ENCODE peak calls at places on chromosomes 13 and 19, in six cellular contexts. H, Z, S, I, D and X are unnamed samples.

GRCh38 chr13:113734099-113734825 is 24.8 kb upstream of the TMEM255B start:
- DNase-seq in D (no peak), S (no peak), I (no peak), Z (no peak), H (no peak), X (no peak)

GRCh38 chr13:98284677-98285076 is 107.6 kb upstream of the RNF113B start:
- DNase-seq in Z (no peak), D (no peak), I (no peak), H (no peak), S (no peak), X (no peak)

GRCh38 chr19:42201489-42202289 is 15.8 kb downstream of the DEDD2 start:
- DNase-seq in D (no peak), S (no peak), H (no peak), I (peak), Z (no peak), X (no peak)

GRCh38 chr19:1491114-1491848 is at the start of gene REEP6:
- DNase-seq in S (no peak), H (no peak), I (no peak), Z (peak), D (no peak), X (no peak)

GRCh38 chr13:79470666-79471065 is 10.3 kb upstream of the NDFIP2 start:
- DNase-seq in D (no peak), S (no peak), I (no peak), H (no peak), Z (no peak), X (no peak)

GRCh38 chr19:6730153-6730804 is 7.1 kb downstream of the GPR108 start:
- DNase-seq in I (no peak), Z (no peak), D (no peak), S (no peak), H (no peak), X (no peak)

GRCh38 chr13:23790591-23791170 is 98.5 kb downstream of the MIPEP start:
- DNase-seq in I (no peak), S (no peak), D (no peak), Z (no peak), H (no peak), X (no peak)

GRCh38 chr13:75404721-75405120 is 77.2 kb downstream of the TBC1D4 start:
- DNase-seq in I (no peak), D (no peak), S (no peak), H (no peak), Z (no peak), X (no peak)

GRCh38 chr13:102089177-102089576 is 312.7 kb downstream of the FGF14 start:
- DNase-seq in H (no peak), D (no peak), I (no peak), Z (no peak), S (no peak), X (no peak)

GRCh38 chr13:91017669-91018053 is 329.8 kb upstream of the MIR17HG start:
- DNase-seq in S (peak), D (no peak), I (no peak), Z (no peak), H (no peak), X (no peak)

GRCh38 chr19:40503300-40503699 is 36.5 kb downstream of the SPTBN4 start:
- DNase-seq in Z (no peak), D (no peak), I (no peak), S (no peak), H (no peak), X (no peak)

GRCh38 chr19:13781547-13781946 is 7.3 kb downstream of the C19orf53 start:
- DNase-seq in Z (no peak), I (no peak), H (no peak), D (no peak), S (no peak), X (no peak)

GRCh38 chr13:112892759-112893569 is 76.0 kb upstream of the MCF2L start:
- DNase-seq in H (no peak), I (no peak), S (no peak), Z (peak), D (no peak), X (no peak)

GRCh38 chr19:43624933-43625332 is 5.5 kb upstream of the ZNF428 start:
- DNase-seq in H (no peak), I (peak), S (no peak), Z (no peak), D (peak), X (no peak)

GRCh38 chr19:50601407-50602088 is 33.3 kb upstream of the LRRC4B start:
- DNase-seq in I (no peak), S (no peak), D (no peak), H (no peak), Z (no peak), X (no peak)